ENCODE peak calls at places on chromosomes 6 and 20, in nine cellular contexts. One of them, this sample, is unnamed. For H3K4me1, the result is how much of the 10 kb centered on the place peaks cover.

GRCh38 chr20:52244702-52245101 is 53.1 kb upstream of the ZFP64 start:
- DNase-seq in IMR-90: no peak
- DNase-seq in tibial nerve: no peak
- DNase-seq in prostate gland: no peak
- DNase-seq in ascending aorta: no peak
- DNase-seq in spleen: no peak
- DNase-seq in lower lobe of right lung: no peak
- DNase-seq in thoracic aorta: no peak
- DNase-seq in ovary: no peak
- DNase-seq in this sample: no peak

GRCh38 chr6:105805581-105806023 is 280.5 kb upstream of the PRDM1 start:
- DNase-seq in IMR-90: peak
- DNase-seq in tibial nerve: no peak
- DNase-seq in prostate gland: no peak
- DNase-seq in ascending aorta: no peak
- DNase-seq in spleen: no peak
- DNase-seq in lower lobe of right lung: no peak
- DNase-seq in thoracic aorta: no peak
- DNase-seq in ovary: no peak
- DNase-seq in this sample: no peak

GRCh38 chr6:13380761-13381160 is 52.4 kb upstream of the TBC1D7 start:
- DNase-seq in IMR-90: no peak
- DNase-seq in tibial nerve: no peak
- DNase-seq in prostate gland: no peak
- DNase-seq in ascending aorta: no peak
- DNase-seq in spleen: no peak
- DNase-seq in lower lobe of right lung: no peak
- DNase-seq in thoracic aorta: no peak
- DNase-seq in ovary: no peak
- DNase-seq in this sample: no peak

GRCh38 chr6:115131709-115132490 is 789.1 kb upstream of the HS3ST5 start:
- DNase-seq in IMR-90: no peak
- DNase-seq in tibial nerve: no peak
- DNase-seq in prostate gland: no peak
- DNase-seq in ascending aorta: no peak
- DNase-seq in spleen: peak
- DNase-seq in lower lobe of right lung: no peak
- DNase-seq in thoracic aorta: no peak
- DNase-seq in ovary: no peak
- DNase-seq in this sample: no peak

GRCh38 chr6:111764238-111765182 is 108.7 kb downstream of the FYN start:
- DNase-seq in IMR-90: no peak
- DNase-seq in tibial nerve: no peak
- DNase-seq in prostate gland: no peak
- DNase-seq in ascending aorta: no peak
- DNase-seq in spleen: peak
- DNase-seq in lower lobe of right lung: no peak
- DNase-seq in thoracic aorta: no peak
- DNase-seq in ovary: no peak
- DNase-seq in this sample: no peak

GRCh38 chr20:24469116-24470030 is at the start of gene SYNDIG1:
- DNase-seq in IMR-90: no peak
- DNase-seq in tibial nerve: no peak
- DNase-seq in prostate gland: no peak
- DNase-seq in ascending aorta: peak
- DNase-seq in spleen: no peak
- DNase-seq in lower lobe of right lung: no peak
- DNase-seq in thoracic aorta: no peak
- DNase-seq in ovary: peak
- DNase-seq in this sample: no peak

GRCh38 chr6:11538799-11539468 is 1.4 kb downstream of the TMEM170B start:
- DNase-seq in IMR-90: no peak
- DNase-seq in tibial nerve: no peak
- DNase-seq in prostate gland: no peak
- DNase-seq in ascending aorta: no peak
- DNase-seq in spleen: no peak
- DNase-seq in lower lobe of right lung: no peak
- DNase-seq in thoracic aorta: no peak
- DNase-seq in ovary: no peak
- DNase-seq in this sample: no peak

GRCh38 chr6:39026175-39026574 is 22.4 kb upstream of the GLP1R start:
- DNase-seq in IMR-90: no peak
- DNase-seq in tibial nerve: no peak
- DNase-seq in prostate gland: no peak
- DNase-seq in ascending aorta: no peak
- DNase-seq in spleen: no peak
- DNase-seq in lower lobe of right lung: no peak
- DNase-seq in thoracic aorta: no peak
- DNase-seq in ovary: no peak
- DNase-seq in this sample: no peak

GRCh38 chr20:60823001-60823649 is 428.9 kb upstream of the CDH4 start:
- DNase-seq in IMR-90: no peak
- DNase-seq in tibial nerve: no peak
- DNase-seq in prostate gland: no peak
- DNase-seq in ascending aorta: no peak
- DNase-seq in spleen: no peak
- DNase-seq in lower lobe of right lung: no peak
- DNase-seq in thoracic aorta: no peak
- DNase-seq in ovary: no peak
- DNase-seq in this sample: no peak

GRCh38 chr6:168700880-168701279 is 259.9 kb downstream of the SMOC2 start:
- DNase-seq in IMR-90: no peak
- DNase-seq in tibial nerve: no peak
- DNase-seq in prostate gland: no peak
- DNase-seq in ascending aorta: no peak
- DNase-seq in spleen: no peak
- DNase-seq in lower lobe of right lung: no peak
- DNase-seq in thoracic aorta: no peak
- DNase-seq in ovary: no peak
- DNase-seq in this sample: no peak
- H3K27ac ChIP-seq in IMR-90: no peak
- H3K27ac ChIP-seq in tibial nerve: no peak
- H3K27ac ChIP-seq in prostate gland: no peak
- H3K27ac ChIP-seq in ascending aorta: no peak
- H3K27ac ChIP-seq in spleen: no peak
- H3K27ac ChIP-seq in lower lobe of right lung: no peak
- H3K27ac ChIP-seq in thoracic aorta: no peak
- H3K27ac ChIP-seq in ovary: no peak
- H3K27ac ChIP-seq in this sample: no peak

GRCh38 chr20:63565021-63565698 is 8.9 kb downstream of the HELZ2 start:
- DNase-seq in IMR-90: no peak
- DNase-seq in tibial nerve: no peak
- DNase-seq in prostate gland: no peak
- DNase-seq in ascending aorta: no peak
- DNase-seq in spleen: peak
- DNase-seq in lower lobe of right lung: no peak
- DNase-seq in thoracic aorta: no peak
- DNase-seq in ovary: no peak
- DNase-seq in this sample: no peak
- H3K4me1 ChIP-seq in IMR-90: under half
- H3K4me1 ChIP-seq in tibial nerve: under half
- H3K4me1 ChIP-seq in prostate gland: under half
- H3K4me1 ChIP-seq in ascending aorta: under half
- H3K4me1 ChIP-seq in spleen: under half
- H3K4me1 ChIP-seq in lower lobe of right lung: under half
- H3K4me1 ChIP-seq in thoracic aorta: under half
- H3K4me1 ChIP-seq in ovary: under half
- H3K4me1 ChIP-seq in this sample: under half

DNA sequence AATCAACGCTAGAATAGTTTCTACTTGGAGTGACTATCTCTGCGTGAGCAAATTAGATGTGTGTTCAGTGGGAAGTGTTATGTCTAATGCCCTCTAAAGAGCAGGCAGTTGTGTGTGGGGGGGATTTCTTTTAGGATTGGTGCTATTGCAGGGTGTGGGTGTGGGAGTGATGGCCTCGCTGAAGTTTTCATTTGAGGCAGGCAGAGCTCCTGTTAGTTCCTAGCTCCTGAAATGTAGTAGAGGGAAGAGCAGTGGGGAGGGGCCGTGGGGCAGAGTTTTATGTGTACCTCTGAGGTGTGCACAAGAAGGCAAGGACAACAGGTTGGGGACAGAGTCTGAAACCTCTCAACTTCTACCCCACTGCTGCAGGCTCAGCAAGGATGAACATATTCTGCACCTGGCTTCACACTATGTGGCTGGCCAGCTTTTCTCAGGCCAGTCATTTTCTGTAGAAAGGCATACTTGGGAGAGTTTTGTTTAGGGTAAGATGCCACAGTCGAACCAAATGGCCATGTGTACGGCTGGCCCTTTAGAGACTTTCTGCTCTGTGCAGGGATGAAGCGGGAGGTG is 229.2 kb upstream of the SUPT3H start:
- DNase-seq in IMR-90: no peak
- DNase-seq in tibial nerve: no peak
- DNase-seq in prostate gland: no peak
- DNase-seq in ascending aorta: no peak
- DNase-seq in spleen: no peak
- DNase-seq in lower lobe of right lung: no peak
- DNase-seq in thoracic aorta: no peak
- DNase-seq in ovary: no peak
- DNase-seq in this sample: no peak
- H3K27ac ChIP-seq in IMR-90: no peak
- H3K27ac ChIP-seq in tibial nerve: no peak
- H3K27ac ChIP-seq in prostate gland: peak
- H3K27ac ChIP-seq in ascending aorta: no peak
- H3K27ac ChIP-seq in spleen: no peak
- H3K27ac ChIP-seq in lower lobe of right lung: no peak
- H3K27ac ChIP-seq in thoracic aorta: no peak
- H3K27ac ChIP-seq in ovary: no peak
- H3K27ac ChIP-seq in this sample: no peak

DNA sequence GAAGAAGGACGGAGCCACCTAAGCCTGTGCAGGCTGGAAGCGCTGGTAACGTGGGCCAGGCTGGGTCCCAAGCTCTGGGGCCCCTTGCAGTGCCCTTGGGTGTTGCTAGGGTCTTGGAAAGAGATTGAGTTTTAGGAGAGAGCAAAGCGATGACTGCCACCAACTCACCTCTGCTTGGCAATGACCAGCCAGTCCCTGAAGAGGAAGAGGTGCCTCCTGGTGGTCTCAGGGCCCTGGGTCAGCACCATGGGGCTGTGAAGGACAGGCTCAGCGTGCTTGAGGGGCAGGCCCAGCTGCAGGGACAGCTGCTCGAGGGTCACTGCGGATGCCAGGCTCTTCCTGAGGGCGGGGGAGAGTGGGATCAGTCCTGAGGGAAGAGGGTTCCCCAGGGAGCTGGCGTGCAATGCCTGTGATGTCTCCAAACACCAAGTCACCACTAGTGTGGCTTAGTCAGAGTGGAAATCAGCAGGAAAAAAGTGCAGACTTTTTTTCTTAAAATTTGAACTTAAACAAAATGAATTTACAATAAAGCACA is 50.8 kb upstream of the TAGAP start:
- DNase-seq in IMR-90: no peak
- DNase-seq in tibial nerve: no peak
- DNase-seq in prostate gland: no peak
- DNase-seq in ascending aorta: no peak
- DNase-seq in spleen: no peak
- DNase-seq in lower lobe of right lung: no peak
- DNase-seq in thoracic aorta: no peak
- DNase-seq in ovary: no peak
- DNase-seq in this sample: no peak
- H3K4me1 ChIP-seq in IMR-90: under half
- H3K4me1 ChIP-seq in tibial nerve: under half
- H3K4me1 ChIP-seq in prostate gland: under half
- H3K4me1 ChIP-seq in ascending aorta: under half
- H3K4me1 ChIP-seq in spleen: under half
- H3K4me1 ChIP-seq in lower lobe of right lung: under half
- H3K4me1 ChIP-seq in thoracic aorta: under half
- H3K4me1 ChIP-seq in ovary: under half
- H3K4me1 ChIP-seq in this sample: under half

GRCh38 chr20:34213213-34213612 is 28.0 kb upstream of the ASIP start:
- DNase-seq in IMR-90: no peak
- DNase-seq in tibial nerve: no peak
- DNase-seq in prostate gland: no peak
- DNase-seq in ascending aorta: no peak
- DNase-seq in spleen: no peak
- DNase-seq in lower lobe of right lung: no peak
- DNase-seq in thoracic aorta: no peak
- DNase-seq in ovary: no peak
- DNase-seq in this sample: no peak

GRCh38 chr20:34215711-34216381 is 25.4 kb upstream of the ASIP start:
- DNase-seq in IMR-90: peak
- DNase-seq in tibial nerve: peak
- DNase-seq in prostate gland: peak
- DNase-seq in ascending aorta: peak
- DNase-seq in spleen: peak
- DNase-seq in lower lobe of right lung: peak
- DNase-seq in thoracic aorta: peak
- DNase-seq in ovary: peak
- DNase-seq in this sample: peak

GRCh38 chr20:34211591-34211990 is 29.6 kb upstream of the ASIP start:
- DNase-seq in IMR-90: no peak
- DNase-seq in tibial nerve: no peak
- DNase-seq in prostate gland: no peak
- DNase-seq in ascending aorta: no peak
- DNase-seq in spleen: no peak
- DNase-seq in lower lobe of right lung: no peak
- DNase-seq in thoracic aorta: no peak
- DNase-seq in ovary: no peak
- DNase-seq in this sample: no peak

GRCh38 chr20:34220581-34220980 is 20.6 kb upstream of the ASIP start:
- DNase-seq in IMR-90: peak
- DNase-seq in tibial nerve: no peak
- DNase-seq in prostate gland: no peak
- DNase-seq in ascending aorta: no peak
- DNase-seq in spleen: no peak
- DNase-seq in lower lobe of right lung: no peak
- DNase-seq in thoracic aorta: no peak
- DNase-seq in ovary: no peak
- DNase-seq in this sample: no peak

DNA sequence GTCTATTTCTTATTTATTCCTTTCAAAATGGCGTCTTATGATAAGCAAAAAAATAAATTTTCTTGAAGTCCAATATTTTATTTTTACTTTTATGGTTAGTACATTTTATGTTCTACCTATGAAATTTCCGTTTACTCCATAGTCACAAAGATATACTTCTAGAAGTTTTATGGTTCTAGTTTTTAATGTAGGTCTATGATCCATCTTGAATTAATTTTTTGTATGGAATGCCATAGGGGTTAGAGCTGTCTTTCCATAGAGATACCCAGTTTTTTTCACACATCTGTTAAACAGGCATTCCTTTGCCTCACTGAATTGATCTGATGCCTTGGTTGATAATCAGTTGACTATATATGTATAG is 24.9 kb upstream of the ASIP start:
- DNase-seq in IMR-90: no peak
- DNase-seq in tibial nerve: no peak
- DNase-seq in prostate gland: no peak
- DNase-seq in ascending aorta: no peak
- DNase-seq in spleen: no peak
- DNase-seq in lower lobe of right lung: no peak
- DNase-seq in thoracic aorta: no peak
- DNase-seq in ovary: no peak
- DNase-seq in this sample: no peak
- H3K27ac ChIP-seq in IMR-90: no peak
- H3K27ac ChIP-seq in tibial nerve: peak
- H3K27ac ChIP-seq in prostate gland: peak
- H3K27ac ChIP-seq in ascending aorta: peak
- H3K27ac ChIP-seq in spleen: no peak
- H3K27ac ChIP-seq in lower lobe of right lung: peak
- H3K27ac ChIP-seq in thoracic aorta: peak
- H3K27ac ChIP-seq in ovary: no peak
- H3K27ac ChIP-seq in this sample: peak

This sample was measured in psoas muscle.